ENCODE peak calls at places on chromosomes 7 and 10, in ten cellular contexts. One of them, this sample, is unnamed.

GRCh38 chr10:47294501-47294900 is 5.5 kb upstream of the GDF10 start:
- DNase-seq in upper lobe of right lung: peak; percentile 2
- DNase-seq in stomach: peak; percentile 15
- DNase-seq in GM12865: no peak
- DNase-seq in fibroblast of the aortic adventitia: no peak
- DNase-seq in lung: no peak
- DNase-seq in endothelial cell: no peak
- DNase-seq in fibroblast of lung: no peak
- DNase-seq in AG09309: no peak
- DNase-seq in adrenal gland: no peak
- DNase-seq in this sample: no peak

GRCh38 chr7:158394936-158395335 is 192.7 kb downstream of the PTPRN2 start:
- DNase-seq in upper lobe of right lung: peak; percentile 76
- DNase-seq in stomach: peak; percentile 58
- DNase-seq in GM12865: no peak
- DNase-seq in fibroblast of the aortic adventitia: no peak
- DNase-seq in lung: no peak
- DNase-seq in endothelial cell: no peak
- DNase-seq in fibroblast of lung: no peak
- DNase-seq in AG09309: no peak
- DNase-seq in adrenal gland: peak; percentile 38
- DNase-seq in this sample: no peak

GRCh38 chr7:47573758-47574472 is 8.0 kb downstream of the TNS3 start:
- DNase-seq in upper lobe of right lung: no peak
- DNase-seq in stomach: peak; percentile 71
- DNase-seq in GM12865: no peak
- DNase-seq in fibroblast of the aortic adventitia: peak; percentile 96
- DNase-seq in lung: no peak
- DNase-seq in endothelial cell: no peak
- DNase-seq in fibroblast of lung: peak; percentile 94
- DNase-seq in AG09309: peak; percentile 92
- DNase-seq in adrenal gland: peak; percentile 61
- DNase-seq in this sample: peak; percentile 93

GRCh38 chr7:148929176-148929575 is 45.1 kb upstream of the EZH2 start:
- DNase-seq in upper lobe of right lung: no peak
- DNase-seq in stomach: no peak
- DNase-seq in GM12865: no peak
- DNase-seq in fibroblast of the aortic adventitia: no peak
- DNase-seq in lung: no peak
- DNase-seq in endothelial cell: no peak
- DNase-seq in fibroblast of lung: no peak
- DNase-seq in AG09309: no peak
- DNase-seq in adrenal gland: no peak
- DNase-seq in this sample: no peak

GRCh38 chr7:7335909-7336308 is 153.6 kb downstream of the C1GALT1 start:
- DNase-seq in upper lobe of right lung: no peak
- DNase-seq in stomach: no peak
- DNase-seq in GM12865: no peak
- DNase-seq in fibroblast of the aortic adventitia: no peak
- DNase-seq in lung: no peak
- DNase-seq in endothelial cell: no peak
- DNase-seq in fibroblast of lung: no peak
- DNase-seq in AG09309: no peak
- DNase-seq in adrenal gland: no peak
- DNase-seq in this sample: no peak

GRCh38 chr10:98030093-98030821 is at the start of gene CRTAC1:
- DNase-seq in upper lobe of right lung: peak; percentile 92
- DNase-seq in stomach: peak; percentile 29
- DNase-seq in GM12865: no peak
- DNase-seq in fibroblast of the aortic adventitia: no peak
- DNase-seq in lung: peak; percentile 63
- DNase-seq in endothelial cell: peak; percentile 70
- DNase-seq in fibroblast of lung: peak; percentile 16
- DNase-seq in AG09309: no peak
- DNase-seq in adrenal gland: peak; percentile 47
- DNase-seq in this sample: no peak

GRCh38 chr7:27214587-27214950 is 14.7 kb upstream of the HOXA13 start:
- DNase-seq in upper lobe of right lung: no peak
- DNase-seq in stomach: no peak
- DNase-seq in GM12865: no peak
- DNase-seq in fibroblast of the aortic adventitia: no peak
- DNase-seq in lung: no peak
- DNase-seq in endothelial cell: no peak
- DNase-seq in fibroblast of lung: no peak
- DNase-seq in AG09309: no peak
- DNase-seq in adrenal gland: no peak
- DNase-seq in this sample: no peak

GRCh38 chr7:91789558-91789957 is 90.9 kb downstream of the MTERF1 start:
- DNase-seq in upper lobe of right lung: no peak
- DNase-seq in stomach: no peak
- DNase-seq in GM12865: no peak
- DNase-seq in fibroblast of the aortic adventitia: no peak
- DNase-seq in lung: no peak
- DNase-seq in endothelial cell: no peak
- DNase-seq in fibroblast of lung: no peak
- DNase-seq in AG09309: peak; percentile 34
- DNase-seq in adrenal gland: no peak
- DNase-seq in this sample: no peak

GRCh38 chr7:85021090-85021704 is 165.7 kb downstream of the SEMA3D start:
- DNase-seq in upper lobe of right lung: no peak
- DNase-seq in stomach: no peak
- DNase-seq in GM12865: no peak
- DNase-seq in fibroblast of the aortic adventitia: peak; percentile 28
- DNase-seq in lung: no peak
- DNase-seq in endothelial cell: no peak
- DNase-seq in fibroblast of lung: no peak
- DNase-seq in AG09309: no peak
- DNase-seq in adrenal gland: no peak
- DNase-seq in this sample: no peak

GRCh38 chr10:71623098-71623985 is 96.2 kb downstream of the C10orf105 start:
- DNase-seq in upper lobe of right lung: no peak
- DNase-seq in stomach: no peak
- DNase-seq in GM12865: no peak
- DNase-seq in fibroblast of the aortic adventitia: peak; percentile 28
- DNase-seq in lung: no peak
- DNase-seq in endothelial cell: peak; percentile 46
- DNase-seq in fibroblast of lung: peak; percentile 35
- DNase-seq in AG09309: no peak
- DNase-seq in adrenal gland: peak; percentile 35
- DNase-seq in this sample: no peak

GRCh38 chr7:13727279-13727678 is 262.2 kb downstream of the ETV1 start:
- DNase-seq in upper lobe of right lung: peak; percentile 63
- DNase-seq in stomach: no peak
- DNase-seq in GM12865: no peak
- DNase-seq in fibroblast of the aortic adventitia: peak; percentile 4
- DNase-seq in lung: peak; percentile 53
- DNase-seq in endothelial cell: no peak
- DNase-seq in fibroblast of lung: peak; percentile 19
- DNase-seq in AG09309: no peak
- DNase-seq in adrenal gland: no peak
- DNase-seq in this sample: no peak

GRCh38 chr10:28570598-28570997 is 37.7 kb downstream of the WAC start:
- DNase-seq in upper lobe of right lung: no peak
- DNase-seq in stomach: no peak
- DNase-seq in GM12865: no peak
- DNase-seq in fibroblast of the aortic adventitia: no peak
- DNase-seq in lung: no peak
- DNase-seq in endothelial cell: no peak
- DNase-seq in fibroblast of lung: no peak
- DNase-seq in AG09309: no peak
- DNase-seq in adrenal gland: no peak
- DNase-seq in this sample: no peak

GRCh38 chr7:34430456-34430855 is 227.6 kb upstream of the NPSR1 start:
- DNase-seq in upper lobe of right lung: no peak
- DNase-seq in stomach: no peak
- DNase-seq in GM12865: peak; percentile 4
- DNase-seq in fibroblast of the aortic adventitia: peak; percentile 85
- DNase-seq in lung: no peak
- DNase-seq in endothelial cell: peak; percentile 26
- DNase-seq in fibroblast of lung: peak; percentile 70
- DNase-seq in AG09309: peak; percentile 51
- DNase-seq in adrenal gland: peak; percentile 5
- DNase-seq in this sample: peak; percentile 8

DNA sequence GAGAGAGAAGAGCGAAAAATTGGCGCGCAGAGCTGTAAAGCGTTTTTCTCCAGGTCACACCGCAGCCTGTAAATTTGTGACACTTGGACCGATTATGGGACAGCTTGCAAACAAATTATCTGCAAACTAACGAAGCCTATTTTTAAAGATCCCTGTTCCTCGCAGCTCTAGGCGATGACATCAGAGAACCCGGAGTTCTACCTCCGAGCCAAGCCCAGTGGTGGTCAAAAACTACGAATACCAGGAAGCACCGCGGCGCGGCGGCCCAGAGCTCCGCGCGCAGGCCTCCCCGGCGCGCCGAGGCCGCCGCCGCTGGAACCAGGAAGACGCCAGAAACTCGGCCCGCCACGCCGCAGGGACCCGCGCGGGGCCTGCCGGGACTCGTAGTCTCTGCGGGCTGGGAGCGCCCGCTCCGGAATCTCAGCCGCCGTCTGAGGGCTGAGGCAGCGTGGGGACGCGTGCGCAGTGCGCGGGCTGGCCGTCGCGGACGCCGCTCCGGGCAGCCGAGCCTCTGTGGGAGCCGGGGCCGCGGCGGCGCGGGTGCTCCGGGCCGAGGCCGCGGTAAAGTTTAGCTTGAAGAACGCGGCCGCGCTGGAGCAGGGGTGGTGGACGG is at the start of gene PLEKHA1:
- DNase-seq in upper lobe of right lung: peak; percentile 98
- DNase-seq in stomach: peak; percentile 96
- DNase-seq in GM12865: peak; percentile 93
- DNase-seq in fibroblast of the aortic adventitia: peak; percentile 89
- DNase-seq in lung: peak; percentile 95
- DNase-seq in endothelial cell: peak; percentile 97
- DNase-seq in fibroblast of lung: peak; percentile 95
- DNase-seq in AG09309: peak; percentile 69
- DNase-seq in adrenal gland: peak; percentile 96
- DNase-seq in this sample: peak; percentile 81
- TF ChIP-seq CTCF in upper lobe of right lung: no peak
- TF ChIP-seq CTCF in stomach: no peak
- TF ChIP-seq CTCF in GM12865: no peak
- TF ChIP-seq CTCF in fibroblast of the aortic adventitia: no peak
- TF ChIP-seq CTCF in lung: no peak
- TF ChIP-seq CTCF in endothelial cell: no peak
- TF ChIP-seq CTCF in fibroblast of lung: no peak
- TF ChIP-seq CTCF in AG09309: no peak
- TF ChIP-seq CTCF in adrenal gland: no peak
- TF ChIP-seq CTCF in this sample: no peak

GRCh38 chr10:93415693-93416092 is 66.4 kb downstream of the MYOF start:
- DNase-seq in upper lobe of right lung: no peak
- DNase-seq in stomach: no peak
- DNase-seq in GM12865: no peak
- DNase-seq in fibroblast of the aortic adventitia: no peak
- DNase-seq in lung: no peak
- DNase-seq in endothelial cell: no peak
- DNase-seq in fibroblast of lung: no peak
- DNase-seq in AG09309: no peak
- DNase-seq in adrenal gland: no peak
- DNase-seq in this sample: no peak
- TF ChIP-seq CTCF in upper lobe of right lung: no peak
- TF ChIP-seq CTCF in stomach: no peak
- TF ChIP-seq CTCF in GM12865: no peak
- TF ChIP-seq CTCF in fibroblast of the aortic adventitia: peak; percentile 29
- TF ChIP-seq CTCF in lung: no peak
- TF ChIP-seq CTCF in endothelial cell: no peak
- TF ChIP-seq CTCF in fibroblast of lung: peak; percentile 40
- TF ChIP-seq CTCF in AG09309: peak; percentile 37
- TF ChIP-seq CTCF in adrenal gland: no peak
- TF ChIP-seq CTCF in this sample: peak; percentile 1

GRCh38 chr7:29976673-29977072 is 12.9 kb downstream of the SCRN1 start:
- DNase-seq in upper lobe of right lung: no peak
- DNase-seq in stomach: no peak
- DNase-seq in GM12865: no peak
- DNase-seq in fibroblast of the aortic adventitia: peak; percentile 16
- DNase-seq in lung: no peak
- DNase-seq in endothelial cell: no peak
- DNase-seq in fibroblast of lung: peak; percentile 78
- DNase-seq in AG09309: no peak
- DNase-seq in adrenal gland: peak; percentile 38
- DNase-seq in this sample: no peak

GRCh38 chr7:29974286-29974685 is 15.3 kb downstream of the SCRN1 start:
- DNase-seq in upper lobe of right lung: no peak
- DNase-seq in stomach: no peak
- DNase-seq in GM12865: no peak
- DNase-seq in fibroblast of the aortic adventitia: no peak
- DNase-seq in lung: no peak
- DNase-seq in endothelial cell: no peak
- DNase-seq in fibroblast of lung: no peak
- DNase-seq in AG09309: no peak
- DNase-seq in adrenal gland: no peak
- DNase-seq in this sample: no peak

GRCh38 chr7:29975564-29975963 is 14.0 kb downstream of the SCRN1 start:
- DNase-seq in upper lobe of right lung: no peak
- DNase-seq in stomach: no peak
- DNase-seq in GM12865: no peak
- DNase-seq in fibroblast of the aortic adventitia: no peak
- DNase-seq in lung: no peak
- DNase-seq in endothelial cell: no peak
- DNase-seq in fibroblast of lung: peak; percentile 46
- DNase-seq in AG09309: no peak
- DNase-seq in adrenal gland: no peak
- DNase-seq in this sample: no peak

GRCh38 chr7:29977926-29978652 is 11.5 kb downstream of the SCRN1 start:
- DNase-seq in upper lobe of right lung: no peak
- DNase-seq in stomach: no peak
- DNase-seq in GM12865: peak; percentile 18
- DNase-seq in fibroblast of the aortic adventitia: no peak
- DNase-seq in lung: no peak
- DNase-seq in endothelial cell: peak; percentile 23
- DNase-seq in fibroblast of lung: no peak
- DNase-seq in AG09309: no peak
- DNase-seq in adrenal gland: no peak
- DNase-seq in this sample: no peak

DNA sequence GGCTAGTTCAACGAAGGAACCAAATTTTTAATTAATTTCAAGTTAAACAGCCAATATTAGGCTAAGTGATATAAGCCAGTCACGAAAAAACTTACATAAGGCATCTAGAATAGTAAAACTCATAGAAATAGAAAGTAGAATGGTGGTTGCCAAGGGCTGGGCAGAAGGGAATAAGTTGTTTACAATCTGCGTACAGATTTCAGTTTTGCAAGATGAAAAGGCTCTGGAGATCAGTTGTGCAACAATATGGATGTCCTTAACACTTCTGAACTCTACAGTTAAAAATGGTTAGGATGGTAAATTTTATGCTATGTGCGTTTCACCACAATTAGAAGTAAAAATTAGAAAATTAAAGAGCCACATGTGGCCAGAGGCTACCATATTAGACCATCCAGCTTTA is 13.3 kb downstream of the SCRN1 start:
- DNase-seq in upper lobe of right lung: no peak
- DNase-seq in stomach: no peak
- DNase-seq in GM12865: no peak
- DNase-seq in fibroblast of the aortic adventitia: peak; percentile 57
- DNase-seq in lung: no peak
- DNase-seq in endothelial cell: no peak
- DNase-seq in fibroblast of lung: no peak
- DNase-seq in AG09309: no peak
- DNase-seq in adrenal gland: no peak
- DNase-seq in this sample: peak; percentile 24
- TF ChIP-seq CTCF in upper lobe of right lung: no peak
- TF ChIP-seq CTCF in stomach: no peak
- TF ChIP-seq CTCF in GM12865: no peak
- TF ChIP-seq CTCF in fibroblast of the aortic adventitia: no peak
- TF ChIP-seq CTCF in lung: no peak
- TF ChIP-seq CTCF in endothelial cell: no peak
- TF ChIP-seq CTCF in fibroblast of lung: no peak
- TF ChIP-seq CTCF in AG09309: no peak
- TF ChIP-seq CTCF in adrenal gland: no peak
- TF ChIP-seq CTCF in this sample: no peak

GRCh38 chr10:62636825-62637248 is 167.7 kb upstream of the ADO start:
- DNase-seq in upper lobe of right lung: no peak
- DNase-seq in stomach: no peak
- DNase-seq in GM12865: peak; percentile 41
- DNase-seq in fibroblast of the aortic adventitia: no peak
- DNase-seq in lung: no peak
- DNase-seq in endothelial cell: no peak
- DNase-seq in fibroblast of lung: no peak
- DNase-seq in AG09309: no peak
- DNase-seq in adrenal gland: no peak
- DNase-seq in this sample: no peak
- TF ChIP-seq CTCF in upper lobe of right lung: no peak
- TF ChIP-seq CTCF in stomach: no peak
- TF ChIP-seq CTCF in GM12865: no peak
- TF ChIP-seq CTCF in fibroblast of the aortic adventitia: no peak
- TF ChIP-seq CTCF in lung: no peak
- TF ChIP-seq CTCF in endothelial cell: no peak
- TF ChIP-seq CTCF in fibroblast of lung: peak; percentile 46
- TF ChIP-seq CTCF in AG09309: peak; percentile 8
- TF ChIP-seq CTCF in adrenal gland: no peak
- TF ChIP-seq CTCF in this sample: peak; percentile 3

This sample was measured in AG09319.